ENCODE peak calls at places on chromosome 13, in four cellular contexts. R, L, N and X are unnamed samples.

GRCh38 chr13:95251641-95252040 is 49.6 kb downstream of the ABCC4 start:
- DNase-seq in R (no peak), N (no peak), L (no peak), X (no peak)

GRCh38 chr13:44414771-44415170 is 41.1 kb downstream of the SERP2 start:
- DNase-seq in N (no peak), R (no peak), L (no peak), X (no peak)

GRCh38 chr13:101382701-101383100 is 33.6 kb downstream of the NALCN start:
- DNase-seq in L (no peak), N (no peak), R (no peak), X (no peak)

GRCh38 chr13:79227418-79227817 is 178.6 kb downstream of the RBM26 start:
- DNase-seq in L (no peak), R (no peak), N (peak), X (no peak)

GRCh38 chr13:63497601-63498000 is 2082.0 kb upstream of the PCDH20 start:
- DNase-seq in R (no peak), L (no peak), N (no peak), X (no peak)

GRCh38 chr13:30576528-30576927 is 41.2 kb upstream of the USPL1 start:
- DNase-seq in L (no peak), R (peak), N (no peak), X (peak)

GRCh38 chr13:25738342-25738771 is 313.5 kb downstream of the SHISA2 start:
- DNase-seq in N (no peak), R (no peak), L (no peak), X (no peak)

GRCh38 chr13:105193026-105193425 is 1342.4 kb downstream of the EFNB2 start:
- DNase-seq in R (no peak), L (no peak), N (no peak), X (no peak)

GRCh38 chr13:99721606-99722384 is 220.5 kb downstream of the TM9SF2 start:
- DNase-seq in N (no peak), L (no peak), R (no peak), X (no peak)

GRCh38 chr13:37289212-37289935 is 183.9 kb upstream of the CSNK1A1L start:
- DNase-seq in N (no peak), R (no peak), L (no peak), X (no peak)

GRCh38 chr13:35857769-35858168 is 273.4 kb downstream of the DCLK1 start:
- DNase-seq in N (no peak), L (no peak), R (no peak), X (no peak)

GRCh38 chr13:80550856-80551532 is 210.1 kb upstream of the SPRY2 start:
- DNase-seq in R (no peak), L (no peak), N (no peak), X (peak)

GRCh38 chr13:103539265-103539664 is 473.0 kb upstream of the SLC10A2 start:
- DNase-seq in R (no peak), L (peak), N (no peak), X (no peak)

GRCh38 chr13:102654786-102655185 is 40.1 kb downstream of the METTL21C start:
- DNase-seq in R (no peak), N (no peak), L (no peak), X (no peak)

GRCh38 chr13:33918199-33918932 is 100.4 kb downstream of the RFC3 start:
- DNase-seq in R (no peak), L (peak), N (no peak), X (no peak)

GRCh38 chr13:23692816-23693215 is 122.6 kb downstream of the TNFRSF19 start:
- DNase-seq in N (no peak), L (no peak), R (no peak), X (no peak)

GRCh38 chr13:41847216-41847615 is 113.7 kb downstream of the VWA8 start:
- DNase-seq in N (no peak), R (no peak), L (no peak), X (no peak)

GRCh38 chr13:85666356-85666755 is 132.9 kb downstream of the SLITRK6 start:
- DNase-seq in R (no peak), N (no peak), L (no peak), X (no peak)

GRCh38 chr13:33723772-33724435 is 94.0 kb upstream of the RFC3 start:
- DNase-seq in R (peak), L (peak), N (peak), X (peak)

GRCh38 chr13:77918391-77919261 is at the start of gene EDNRB:
- DNase-seq in R (no peak), N (no peak), L (peak), X (no peak)

GRCh38 chr13:45623516-45624090 is 8.1 kb upstream of the ERICH6B start:
- DNase-seq in N (peak), L (peak), R (peak), X (peak)

GRCh38 chr13:86585826-86586225 is 786.6 kb upstream of the SLITRK6 start:
- DNase-seq in R (no peak), L (no peak), N (no peak), X (no peak)

GRCh38 chr13:35840991-35841604 is 290.1 kb downstream of the DCLK1 start:
- DNase-seq in N (no peak), R (no peak), L (no peak), X (no peak)

GRCh38 chr13:73074101-73074500 is 15.3 kb downstream of the KLF5 start:
- DNase-seq in L (no peak), N (no peak), R (no peak), X (no peak)

GRCh38 chr13:43784491-43784890 is 2.3 kb downstream of the ENOX1 start:
- DNase-seq in N (no peak), L (no peak), R (no peak), X (no peak)

GRCh38 chr13:110475550-110476219 is 85.8 kb downstream of the RAB20 start:
- DNase-seq in N (no peak), R (no peak), L (no peak), X (no peak)
- TF ChIP-seq FOXK2 in N (no peak), R (no peak), L (no peak), X (no peak)

GRCh38 chr13:82976499-82976898 is 905.8 kb downstream of the SLITRK1 start:
- DNase-seq in N (no peak), R (no peak), L (no peak), X (no peak)
- TF ChIP-seq FOXK2 in N (no peak), R (no peak), L (no peak), X (no peak)

GRCh38 chr13:21176982-21177284 is 475 bp downstream of the MRPL57 start:
- DNase-seq in R (no peak), N (no peak), L (no peak), X (no peak)
- TF ChIP-seq FOXK2 in R (no peak), N (no peak), L (no peak), X (no peak)

GRCh38 chr13:71624641-71625040 is 242.4 kb downstream of the DACH1 start:
- DNase-seq in L (no peak), R (no peak), N (no peak), X (no peak)

GRCh38 chr13:71625694-71626093 is 241.3 kb downstream of the DACH1 start:
- DNase-seq in L (no peak), N (no peak), R (no peak), X (no peak)

GRCh38 chr13:71626396-71626795 is 240.6 kb downstream of the DACH1 start:
- DNase-seq in L (no peak), N (no peak), R (no peak), X (no peak)

GRCh38 chr13:71621152-71622124 is 245.6 kb downstream of the DACH1 start:
- DNase-seq in R (no peak), N (no peak), L (peak), X (no peak)

GRCh38 chr13:71625183-71625582 is 241.8 kb downstream of the DACH1 start:
- DNase-seq in R (no peak), N (no peak), L (no peak), X (no peak)
- TF ChIP-seq FOXK2 in R (no peak), N (no peak), L (no peak), X (no peak)

DNA sequence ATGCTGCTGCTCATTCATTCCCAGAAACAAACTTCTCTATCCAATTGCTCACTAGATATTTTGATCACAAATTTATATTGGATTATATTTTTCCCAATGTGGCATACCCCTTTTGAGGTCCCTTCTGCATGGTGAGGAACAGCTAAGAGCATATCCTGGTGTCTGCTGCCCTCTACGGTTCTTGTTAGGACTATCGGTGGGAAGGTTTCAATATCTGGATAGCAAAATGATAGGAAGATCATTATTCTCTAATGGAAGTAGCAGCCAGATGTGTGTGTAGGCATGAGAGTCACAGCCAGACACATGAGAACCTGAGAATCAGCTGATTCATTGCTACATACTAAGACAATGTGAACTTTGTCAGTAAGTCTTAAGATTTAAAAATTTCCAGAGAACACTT is 1422.4 kb upstream of the MIR17HG start:
- DNase-seq in R (peak), L (peak), N (no peak), X (peak)
- TF ChIP-seq FOXK2 in R (no peak), L (no peak), N (no peak), X (no peak)